ENCODE peak calls at places on chromosomes 5 and 9, in four cellular contexts. Q is sigmoid colon, D is PC-3, G is cardiac muscle cell. A is an unnamed sample. For H3K4me1, the result is how much of the 10 kb centered on the place peaks cover.

GRCh38 chr5:154291917-154292316 is 101.4 kb downstream of the GALNT10 start:
- DNase-seq in Q (no peak), D (no peak), G (no peak), A (no peak)

GRCh38 chr5:131367219-131367860 is 103.5 kb downstream of the CDC42SE2 start:
- DNase-seq in Q (no peak), D (no peak), G (no peak), A (no peak)

GRCh38 chr9:3756071-3756470 is 230.3 kb upstream of the RFX3 start:
- DNase-seq in Q (no peak), D (no peak), G (no peak), A (no peak)

GRCh38 chr5:54701179-54701578 is 183.6 kb downstream of the SNX18 start:
- DNase-seq in Q (no peak), D (peak), G (peak), A (no peak)

GRCh38 chr5:39691993-39692392 is 267.2 kb upstream of the DAB2 start:
- DNase-seq in Q (no peak), D (peak), G (no peak), A (no peak)

GRCh38 chr9:37943329-37944265 is 39.7 kb upstream of the SLC25A51 start:
- DNase-seq in Q (no peak), D (peak), G (peak), A (no peak)

GRCh38 chr9:126957687-126958053 is 43.1 kb downstream of the RALGPS1 start:
- DNase-seq in Q (no peak), D (peak), G (peak), A (no peak)

GRCh38 chr9:97811534-97812246 is 41.3 kb upstream of the FOXE1 start:
- DNase-seq in Q (no peak), D (peak), G (no peak), A (no peak)

GRCh38 chr9:89635007-89635742 is 30.4 kb downstream of the GADD45G start:
- DNase-seq in Q (no peak), D (peak), G (no peak), A (peak)

GRCh38 chr9:108103294-108103693 is 613.7 kb upstream of the KLF4 start:
- DNase-seq in Q (no peak), D (no peak), G (no peak), A (no peak)

GRCh38 chr5:101943784-101944183 is 352.3 kb downstream of the SLCO4C1 start:
- DNase-seq in Q (no peak), D (peak), G (no peak), A (no peak)

GRCh38 chr9:82535432-82535998 is 527.4 kb downstream of the RASEF start:
- DNase-seq in Q (no peak), D (no peak), G (no peak), A (no peak)

GRCh38 chr9:3528466-3528865 is 2.7 kb upstream of the RFX3 start:
- DNase-seq in Q (no peak), D (no peak), G (no peak), A (no peak)

GRCh38 chr9:124771867-124772621 is 933 bp upstream of the NR6A1 start:
- DNase-seq in Q (no peak), D (peak), G (peak), A (peak)

DNA sequence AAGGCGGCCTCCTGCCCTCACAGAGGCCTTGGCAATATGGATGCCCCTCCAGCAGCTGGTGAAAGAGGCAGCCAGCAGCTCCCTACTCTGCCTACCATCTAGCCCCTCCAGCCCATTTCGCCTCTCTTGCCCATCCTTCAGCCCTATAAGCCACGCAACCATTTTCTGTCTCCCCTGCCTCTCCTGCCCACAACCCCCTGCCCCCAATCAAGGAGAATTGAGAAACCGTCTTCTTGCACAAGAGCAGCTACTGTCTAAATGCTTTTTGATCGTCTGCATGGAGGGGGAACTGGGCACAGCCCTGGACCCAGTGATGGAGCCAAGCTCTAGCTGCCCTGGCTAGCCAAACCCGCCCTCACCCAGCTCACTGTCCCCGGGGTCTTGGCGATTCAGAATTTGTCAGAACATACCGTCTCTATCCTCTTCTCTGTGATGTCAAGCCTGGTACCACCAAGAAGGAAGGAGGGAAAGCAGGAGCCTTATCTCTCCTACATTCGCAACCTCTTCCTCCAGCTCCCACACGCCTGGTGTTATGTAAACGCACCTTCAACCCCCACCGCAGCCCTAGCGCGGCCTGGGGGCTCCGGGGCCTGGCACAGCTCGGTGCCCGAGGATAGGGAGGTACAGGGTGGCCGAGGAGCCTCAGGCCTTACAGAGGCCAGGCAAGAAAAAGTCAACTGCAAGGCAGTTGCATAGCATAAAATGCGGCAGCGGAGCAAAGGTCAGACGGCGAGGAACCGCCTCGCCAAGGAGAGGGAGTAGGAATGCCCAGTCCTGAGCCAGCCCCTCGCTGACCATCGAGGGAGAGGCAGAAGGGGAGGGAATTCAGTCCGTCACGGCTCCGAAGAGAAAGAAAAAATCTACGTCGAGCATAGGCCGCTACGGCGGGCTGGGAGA is 1.1 kb downstream of the SPRY4 start:
- DNase-seq in Q (peak), D (peak), G (peak), A (peak)
- H3K4me1 ChIP-seq in Q (under half), D (under half), G (under half), A (half or more)

DNA sequence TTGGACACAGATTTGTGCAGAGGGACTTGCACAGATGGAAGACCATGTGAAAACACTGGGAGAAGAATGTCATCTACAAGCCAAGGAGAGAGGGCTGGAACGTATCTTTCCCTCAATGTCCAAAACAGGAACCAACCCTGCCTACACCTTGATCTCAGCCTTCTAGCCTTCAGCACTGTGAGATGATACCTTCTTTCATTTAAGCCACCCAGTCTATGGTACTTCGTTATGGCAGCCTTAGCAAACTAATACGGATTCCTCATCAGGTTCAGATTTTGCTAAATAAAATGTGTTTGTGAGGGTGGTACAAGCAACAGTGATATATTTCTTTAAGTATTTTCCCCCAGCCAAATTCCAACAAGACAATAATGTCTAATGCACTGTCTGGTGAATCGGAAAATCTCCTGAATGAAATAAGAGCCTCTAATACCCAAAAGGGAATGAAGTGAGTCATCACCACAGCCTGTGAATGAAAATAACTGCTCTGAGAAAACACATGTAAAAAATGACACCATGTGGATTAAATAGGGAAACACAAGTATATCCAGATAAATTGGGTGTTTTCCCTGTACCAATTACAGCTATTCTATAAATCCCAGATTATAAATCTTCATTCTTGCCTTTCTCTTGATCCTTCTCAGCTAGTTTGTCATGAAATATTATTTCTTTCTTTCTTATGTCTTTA is 182.8 kb upstream of the TARS1 start:
- DNase-seq in Q (no peak), D (peak), G (no peak), A (no peak)
- TF ChIP-seq CTCF in Q (no peak), D (peak), G (no peak), A (peak)

GRCh38 chr9:113692264-113692663 is 183.8 kb upstream of the ZNF618 start:
- DNase-seq in Q (no peak), D (no peak), G (no peak), A (no peak)

GRCh38 chr9:113687680-113688371 is 188.3 kb upstream of the ZNF618 start:
- DNase-seq in Q (no peak), D (no peak), G (peak), A (peak)

GRCh38 chr9:113690055-113690740 is 185.9 kb upstream of the ZNF618 start:
- DNase-seq in Q (no peak), D (no peak), G (no peak), A (peak)

GRCh38 chr9:113682297-113682771 is 193.8 kb upstream of the ZNF618 start:
- DNase-seq in Q (peak), D (peak), G (peak), A (peak)

GRCh38 chr9:113687107-113687679 is 188.9 kb upstream of the ZNF618 start:
- DNase-seq in Q (no peak), D (no peak), G (no peak), A (no peak)
- H3K4me3 ChIP-seq in Q (no peak), D (no peak), G (no peak), A (no peak)

GRCh38 chr5:115542651-115543364 is 1.8 kb downstream of the FEM1C start:
- DNase-seq in Q (no peak), D (peak), G (peak), A (no peak)

GRCh38 chr5:115543931-115544370 is 624 bp downstream of the FEM1C start:
- DNase-seq in Q (peak), D (peak), G (peak), A (no peak)

GRCh38 chr5:115542076-115542475 is 2.5 kb downstream of the FEM1C start:
- DNase-seq in Q (no peak), D (no peak), G (no peak), A (no peak)

GRCh38 chr5:115543365-115543700 is 1.2 kb downstream of the FEM1C start:
- DNase-seq in Q (no peak), D (no peak), G (no peak), A (no peak)

DNA sequence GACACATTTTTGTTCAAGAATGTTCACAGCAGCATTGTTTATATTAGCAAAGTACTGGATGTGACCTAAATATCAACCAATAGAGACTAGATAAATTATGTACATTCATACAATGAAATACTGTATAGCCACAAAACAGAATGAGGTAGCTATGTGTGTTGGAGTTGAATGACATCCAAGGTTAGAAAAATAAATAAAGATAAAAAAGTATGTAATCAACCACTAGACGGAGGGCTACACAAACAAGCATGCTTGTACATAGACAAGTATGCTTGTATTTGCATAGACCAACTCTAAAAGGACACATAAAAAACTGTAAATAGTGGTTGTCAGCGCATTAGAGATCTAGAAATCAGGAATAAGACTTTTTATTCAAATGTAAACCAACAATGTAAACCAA is 3.0 kb downstream of the FEM1C start:
- DNase-seq in Q (no peak), D (peak), G (no peak), A (no peak)
- H3K4me1 ChIP-seq in Q (half or more), D (under half), G (under half), A (under half)

GRCh38 chr9:96338299-96338698 is 36.3 kb upstream of the HSD17B3 start:
- DNase-seq in Q (no peak), D (no peak), G (no peak), A (no peak)
- TF ChIP-seq CTCF in Q (no peak), D (no peak), G (no peak), A (no peak)